ENCODE peak calls at places on chromosomes 16 and 17, in eight cellular contexts. Y, O, X, C, M, D, T and I are unnamed samples.

GRCh38 chr16:19757762-19758595 is 39.9 kb downstream of the IQCK start:
- DNase-seq in Y (no peak), O (peak; percentile 49), X (no peak), C (no peak), M (no peak), D (no peak), T (no peak), I (no peak)

GRCh38 chr16:70467113-70467512 is 12.7 kb downstream of the FCSK start:
- DNase-seq in Y (no peak), O (no peak), X (no peak), C (no peak), M (no peak), D (peak; percentile 57), T (no peak), I (no peak)

GRCh38 chr16:4836727-4837126 is 10.4 kb downstream of the GLYR1 start:
- DNase-seq in Y (no peak), O (no peak), X (no peak), C (no peak), M (no peak), D (no peak), T (no peak), I (no peak)

GRCh38 chr16:81633147-81633619 is 145.9 kb upstream of the PLCG2 start:
- DNase-seq in Y (no peak), O (no peak), X (no peak), C (peak; percentile 51), M (no peak), D (no peak), T (no peak), I (no peak)

GRCh38 chr17:34257299-34257985 is 2.4 kb downstream of the CCL2 start:
- DNase-seq in Y (no peak), O (no peak), X (no peak), C (no peak), M (no peak), D (no peak), T (no peak), I (no peak)

GRCh38 chr17:45302649-45303173 is 14.1 kb downstream of the MAP3K14 start:
- DNase-seq in Y (no peak), O (peak; percentile 56), X (no peak), C (no peak), M (no peak), D (no peak), T (no peak), I (no peak)

GRCh38 chr17:75130632-75131277 is 787 bp downstream of the NT5C start:
- DNase-seq in Y (no peak), O (peak; percentile 60), X (peak; percentile 80), C (no peak), M (peak; percentile 44), D (no peak), T (no peak), I (peak; percentile 77)

GRCh38 chr16:66335704-66336329 is 30.7 kb upstream of the CDH5 start:
- DNase-seq in Y (no peak), O (peak; percentile 85), X (peak; percentile 44), C (no peak), M (no peak), D (no peak), T (no peak), I (peak; percentile 75)

GRCh38 chr16:20221208-20221607 is 106.1 kb downstream of the GP2 start:
- DNase-seq in Y (no peak), O (no peak), X (no peak), C (no peak), M (no peak), D (no peak), T (no peak), I (no peak)

GRCh38 chr17:69141802-69142472 is at the start of gene ABCA6:
- DNase-seq in Y (no peak), O (peak; percentile 85), X (no peak), C (no peak), M (no peak), D (no peak), T (no peak), I (no peak)

GRCh38 chr17:11330871-11331270 is 89.9 kb downstream of the SHISA6 start:
- DNase-seq in Y (no peak), O (no peak), X (peak; percentile 73), C (no peak), M (no peak), D (no peak), T (no peak), I (no peak)

GRCh38 chr17:47057831-47058230 is 78.8 kb upstream of the RPRML start:
- DNase-seq in Y (no peak), O (no peak), X (no peak), C (no peak), M (no peak), D (no peak), T (no peak), I (peak; percentile 84)

GRCh38 chr16:50267151-50267631 is 840 bp downstream of the ADCY7 start:
- DNase-seq in Y (no peak), O (no peak), X (no peak), C (peak; percentile 67), M (no peak), D (peak; percentile 41), T (no peak), I (peak; percentile 7)

GRCh38 chr16:8852534-8852933 is 16.3 kb downstream of the CARHSP1 start:
- DNase-seq in Y (no peak), O (no peak), X (no peak), C (peak; percentile 8), M (no peak), D (peak; percentile 25), T (no peak), I (peak; percentile 9)

GRCh38 chr16:73062640-73063283 is 14.8 kb upstream of the ZFHX3 start:
- DNase-seq in Y (no peak), O (peak; percentile 48), X (no peak), C (no peak), M (no peak), D (no peak), T (no peak), I (no peak)

GRCh38 chr17:81364278-81365147 is 30.7 kb upstream of the BAHCC1 start:
- DNase-seq in Y (no peak), O (no peak), X (no peak), C (no peak), M (no peak), D (peak; percentile 69), T (no peak), I (no peak)

GRCh38 chr17:5644065-5644464 is 59.8 kb upstream of the NLRP1 start:
- DNase-seq in Y (no peak), O (no peak), X (no peak), C (no peak), M (no peak), D (no peak), T (no peak), I (no peak)

DNA sequence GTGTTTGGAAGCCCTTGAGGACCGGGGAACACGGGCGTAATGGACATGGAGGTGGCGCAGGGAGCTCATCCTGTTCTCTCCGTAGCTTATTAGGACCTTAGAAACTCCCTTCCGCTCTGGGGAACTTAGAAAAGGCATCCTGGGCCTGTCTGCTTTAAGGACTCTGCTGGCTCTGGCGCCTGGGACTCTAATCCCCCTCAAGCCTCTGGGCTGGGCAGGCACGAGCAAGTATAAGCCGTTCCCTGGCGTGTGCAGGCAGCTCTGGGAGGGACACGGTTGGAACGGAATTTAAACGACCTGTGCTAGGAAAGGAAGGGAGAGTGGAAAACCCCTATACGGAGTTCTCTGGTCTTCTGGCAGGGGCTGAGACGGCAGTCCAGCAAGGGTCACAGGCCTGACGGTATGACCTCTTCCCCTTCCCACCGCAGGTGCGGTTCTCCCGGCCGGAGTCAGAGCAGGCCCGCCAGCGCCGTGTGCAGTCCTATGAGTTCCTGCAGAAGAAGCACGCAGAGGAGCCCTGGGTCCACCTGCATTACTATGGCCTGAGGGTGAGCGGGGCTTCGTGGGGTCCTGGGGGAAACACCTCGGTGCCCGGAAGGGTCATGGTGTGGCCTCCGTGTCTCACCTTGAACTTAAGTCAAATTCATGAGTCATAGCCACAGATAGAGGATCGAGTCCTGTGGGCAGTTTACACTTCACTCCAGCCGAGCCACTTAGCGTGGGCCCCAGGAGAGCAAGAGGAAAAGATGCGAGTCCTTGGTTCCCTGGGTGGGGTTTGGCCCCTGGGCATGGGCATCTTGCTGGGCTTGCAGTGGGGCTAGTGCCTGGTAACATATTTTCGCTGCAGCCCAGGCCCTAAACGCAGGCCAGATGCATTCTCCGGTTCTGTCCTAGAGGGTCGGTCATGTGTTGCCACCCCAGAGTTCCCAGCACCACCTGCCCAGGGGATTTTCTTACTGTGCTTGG is 17.7 kb downstream of the POLR3E start:
- DNase-seq in Y (no peak), O (no peak), X (no peak), C (no peak), M (peak; percentile 6), D (no peak), T (no peak), I (no peak)
- H3K4me3 ChIP-seq in Y (no peak overlapping the region), O (no peak overlapping the region), X (no peak overlapping the region), C (no peak overlapping the region), M (no peak overlapping the region), D (no peak overlapping the region), T (no peak overlapping the region), I (no peak overlapping the region)

GRCh38 chr16:35788381-35788780 is 2329.0 kb downstream of the TP53TG3F start:
- DNase-seq in Y (no peak), O (no peak), X (no peak), C (no peak), M (no peak), D (peak; percentile 33), T (no peak), I (no peak)
- H3K9me3 ChIP-seq in Y (no peaks in the 10 kb centered on the region), O (no peaks in the 10 kb centered on the region), X (peaks cover 3% of the 10 kb centered on the region), C (peaks cover 3% of the 10 kb centered on the region), M (no peaks in the 10 kb centered on the region), D (no peaks in the 10 kb centered on the region), T (no peaks in the 10 kb centered on the region), I (no peaks in the 10 kb centered on the region)

DNA sequence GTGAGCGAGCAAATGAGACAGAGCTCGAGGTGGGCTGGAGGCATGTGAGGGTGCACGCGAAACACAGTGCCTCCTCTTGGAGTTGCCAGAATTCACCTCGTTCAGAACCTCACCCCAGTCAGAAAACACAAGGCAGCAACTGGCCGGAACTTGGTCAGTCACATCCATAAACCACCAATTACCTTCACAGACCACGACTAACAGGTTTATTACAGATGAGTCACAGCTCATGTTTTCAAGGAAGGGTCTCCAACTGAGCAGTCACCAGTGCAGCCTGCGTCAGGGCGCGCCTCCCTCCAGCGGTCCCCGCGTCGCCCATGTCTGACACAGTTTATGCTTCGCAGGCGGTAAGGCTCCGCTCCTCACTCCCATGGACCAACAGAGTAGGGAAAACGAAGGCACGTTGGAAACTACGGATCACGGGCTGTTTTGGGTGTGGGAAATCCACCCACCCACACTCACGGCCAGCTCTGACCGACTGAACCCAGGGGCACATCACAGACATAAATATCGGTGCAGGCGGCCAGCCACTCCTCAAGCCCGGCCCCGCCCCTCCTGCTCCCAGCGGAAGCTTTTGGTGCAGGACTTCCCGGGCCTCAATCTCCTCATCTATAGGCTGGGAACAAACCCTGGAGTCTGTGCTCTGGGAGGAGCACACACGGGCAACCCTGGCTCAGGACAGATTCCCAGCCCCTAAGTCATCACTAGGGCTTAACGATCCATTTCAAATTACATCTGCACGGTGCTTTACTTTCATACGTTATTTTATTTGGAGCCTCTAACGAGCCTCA is 126.2 kb downstream of the ZNF778 start:
- DNase-seq in Y (no peak), O (no peak), X (peak; percentile 69), C (no peak), M (no peak), D (no peak), T (no peak), I (peak; percentile 71)
- H3K4me3 ChIP-seq in Y (no peak overlapping the region), O (no peak overlapping the region), X (no peak overlapping the region), C (no peak overlapping the region), M (no peak overlapping the region), D (no peak overlapping the region), T (peak overlapping the region; percentile 24), I (no peak overlapping the region)

DNA sequence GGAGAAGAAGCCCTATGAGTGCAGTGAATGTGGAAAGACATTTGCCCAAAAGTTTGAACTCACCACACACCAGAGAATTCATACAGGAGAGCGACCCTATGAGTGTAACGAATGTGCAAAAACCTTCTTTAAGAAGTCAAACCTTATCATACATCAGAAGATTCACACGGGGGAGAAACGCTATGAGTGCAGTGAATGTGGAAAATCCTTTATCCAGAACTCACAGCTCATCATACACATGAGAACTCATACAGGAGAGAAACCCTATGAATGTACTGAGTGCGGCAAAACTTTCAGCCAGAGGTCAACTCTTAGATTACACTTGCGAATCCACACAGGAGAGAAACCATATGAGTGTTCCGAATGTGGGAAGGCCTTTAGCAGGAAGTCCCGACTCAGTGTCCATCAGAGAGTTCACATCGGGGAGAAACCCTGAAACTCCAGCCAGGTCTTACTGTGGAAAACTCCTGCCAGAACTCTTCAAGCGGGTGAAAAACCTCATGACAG is 21.6 kb downstream of the ZFP1 start:
- DNase-seq in Y (no peak), O (no peak), X (no peak), C (no peak), M (no peak), D (no peak), T (no peak), I (no peak)
- H3K9me3 ChIP-seq in Y (no peaks in the 10 kb centered on the region), O (peaks cover 3% of the 10 kb centered on the region), X (peaks cover 62% of the 10 kb centered on the region), C (no peaks in the 10 kb centered on the region), M (no peaks in the 10 kb centered on the region), D (no peaks in the 10 kb centered on the region), T (peaks cover 44% of the 10 kb centered on the region), I (peaks cover 8% of the 10 kb centered on the region)